ENCODE peak calls at places on chromosomes 16 and 17, in four cellular contexts. N, D, W and Y are unnamed samples.

GRCh38 chr16:84266451-84266850 is 26.6 kb upstream of the KCNG4 start:
- DNase-seq in W (no peak), D (no peak), N (peak), Y (peak)

GRCh38 chr16:83964684-83965443 is 3.2 kb upstream of the NECAB2 start:
- DNase-seq in D (no peak), W (no peak), N (no peak), Y (no peak)

GRCh38 chr16:56861092-56861610 is 3.9 kb upstream of the SLC12A3 start:
- DNase-seq in D (no peak), N (no peak), W (no peak), Y (no peak)

GRCh38 chr17:76612977-76613851 is 27.6 kb upstream of the ST6GALNAC2 start:
- DNase-seq in N (no peak), W (no peak), D (no peak), Y (no peak)

GRCh38 chr17:10305336-10306096 is 67.3 kb downstream of the MYH13 start:
- DNase-seq in N (no peak), D (no peak), W (no peak), Y (no peak)

GRCh38 chr16:85354623-85355514 is 242.6 kb upstream of the CIBAR2 start:
- DNase-seq in W (no peak), N (no peak), D (peak), Y (no peak)

GRCh38 chr17:17305282-17305801 is 2.2 kb downstream of the NT5M start:
- DNase-seq in W (peak), D (no peak), N (no peak), Y (peak)

GRCh38 chr17:28741358-28742349 is 2.2 kb upstream of the TRAF4 start:
- DNase-seq in W (no peak), D (no peak), N (no peak), Y (no peak)

GRCh38 chr16:74731853-74732477 is 31.3 kb upstream of the MLKL start:
- DNase-seq in D (no peak), N (no peak), W (no peak), Y (no peak)

GRCh38 chr16:66399031-66399430 is 28.1 kb upstream of the BEAN1 start:
- DNase-seq in D (no peak), N (no peak), W (no peak), Y (no peak)

GRCh38 chr16:17350212-17350611 is 120.5 kb downstream of the XYLT1 start:
- DNase-seq in D (no peak), N (no peak), W (no peak), Y (no peak)

GRCh38 chr16:21666772-21667171 is 3.0 kb downstream of the OTOA start:
- DNase-seq in D (no peak), N (no peak), W (no peak), Y (no peak)

GRCh38 chr16:79509221-79509631 is 91.3 kb downstream of the MAF start:
- DNase-seq in D (no peak), N (no peak), W (no peak), Y (no peak)

GRCh38 chr17:1574697-1575471 is 12.3 kb upstream of the PITPNA start:
- DNase-seq in N (no peak), D (no peak), W (no peak), Y (no peak)